ENCODE peak calls at places on chromosomes 5 and 9, in seven cellular contexts. One of them, this sample, is unnamed.

GRCh38 chr5:103744159-103744558 is 181.6 kb upstream of the NUDT12 start:
- DNase-seq in H1: no peak
- DNase-seq in trophoblast cell: no peak
- DNase-seq in mesenchymal stem cell: no peak
- DNase-seq in neuronal stem cell: no peak
- DNase-seq in mesendoderm: no peak
- DNase-seq in IMR-90: peak; percentile 46
- DNase-seq in this sample: no peak

GRCh38 chr5:404666-405241 is 38.2 kb upstream of the EXOC3 start:
- DNase-seq in neuronal stem cell: no peak
- DNase-seq in IMR-90: no peak
- DNase-seq in H1: peak; percentile 32
- DNase-seq in mesendoderm: no peak
- DNase-seq in mesenchymal stem cell: no peak
- DNase-seq in trophoblast cell: no peak
- DNase-seq in this sample: no peak

GRCh38 chr5:174755103-174755502 is 30.7 kb downstream of the MSX2 start:
- DNase-seq in IMR-90: peak; percentile 22
- DNase-seq in mesendoderm: peak; percentile 6
- DNase-seq in mesenchymal stem cell: no peak
- DNase-seq in neuronal stem cell: no peak
- DNase-seq in trophoblast cell: peak; percentile 31
- DNase-seq in H1: no peak
- DNase-seq in this sample: no peak

GRCh38 chr5:111672126-111672525 is 84.9 kb downstream of the NREP start:
- DNase-seq in trophoblast cell: no peak
- DNase-seq in H1: no peak
- DNase-seq in mesendoderm: no peak
- DNase-seq in neuronal stem cell: no peak
- DNase-seq in IMR-90: no peak
- DNase-seq in mesenchymal stem cell: no peak
- DNase-seq in this sample: no peak

GRCh38 chr9:8552732-8553131 is 753.2 kb upstream of the DMAC1 start:
- DNase-seq in IMR-90: no peak
- DNase-seq in trophoblast cell: no peak
- DNase-seq in H1: no peak
- DNase-seq in mesendoderm: no peak
- DNase-seq in mesenchymal stem cell: no peak
- DNase-seq in neuronal stem cell: no peak
- DNase-seq in this sample: no peak

GRCh38 chr5:168291281-168291960 is at the start of gene WWC1:
- DNase-seq in neuronal stem cell: no peak
- DNase-seq in mesenchymal stem cell: peak; percentile 41
- DNase-seq in IMR-90: peak; percentile 26
- DNase-seq in H1: peak; percentile 92
- DNase-seq in mesendoderm: peak; percentile 89
- DNase-seq in trophoblast cell: peak; percentile 93
- DNase-seq in this sample: peak; percentile 91

GRCh38 chr5:177261510-177261909 is 42.0 kb downstream of the RAB24 start:
- DNase-seq in neuronal stem cell: no peak
- DNase-seq in mesendoderm: no peak
- DNase-seq in IMR-90: no peak
- DNase-seq in H1: no peak
- DNase-seq in trophoblast cell: no peak
- DNase-seq in mesenchymal stem cell: no peak
- DNase-seq in this sample: no peak

GRCh38 chr5:31273161-31273560 is 79.7 kb downstream of the CDH6 start:
- DNase-seq in mesendoderm: no peak
- DNase-seq in H1: no peak
- DNase-seq in trophoblast cell: no peak
- DNase-seq in IMR-90: peak; percentile 10
- DNase-seq in mesenchymal stem cell: no peak
- DNase-seq in neuronal stem cell: no peak
- DNase-seq in this sample: no peak

GRCh38 chr5:88686743-88687142 is 196.2 kb downstream of the MEF2C start:
- DNase-seq in mesendoderm: no peak
- DNase-seq in trophoblast cell: no peak
- DNase-seq in IMR-90: no peak
- DNase-seq in mesenchymal stem cell: no peak
- DNase-seq in H1: no peak
- DNase-seq in neuronal stem cell: no peak
- DNase-seq in this sample: no peak

GRCh38 chr9:123522921-123523320 is 166.9 kb downstream of the CRB2 start:
- DNase-seq in neuronal stem cell: no peak
- DNase-seq in IMR-90: no peak
- DNase-seq in H1: no peak
- DNase-seq in mesendoderm: no peak
- DNase-seq in mesenchymal stem cell: no peak
- DNase-seq in trophoblast cell: no peak
- DNase-seq in this sample: no peak

GRCh38 chr9:126162611-126163381 is 163.8 kb upstream of the MVB12B start:
- DNase-seq in IMR-90: no peak
- DNase-seq in trophoblast cell: no peak
- DNase-seq in neuronal stem cell: no peak
- DNase-seq in mesenchymal stem cell: no peak
- DNase-seq in H1: peak; percentile 32
- DNase-seq in mesendoderm: no peak
- DNase-seq in this sample: no peak

GRCh38 chr9:120841930-120842684 is 615 bp downstream of the PSMD5 start:
- DNase-seq in trophoblast cell: peak; percentile 25
- DNase-seq in IMR-90: peak; percentile 5
- DNase-seq in H1: no peak
- DNase-seq in mesendoderm: peak; percentile 28
- DNase-seq in neuronal stem cell: peak; percentile 23
- DNase-seq in mesenchymal stem cell: peak; percentile 20
- DNase-seq in this sample: no peak

GRCh38 chr5:33371660-33372059 is 69.1 kb upstream of the TARS1 start:
- DNase-seq in mesendoderm: no peak
- DNase-seq in neuronal stem cell: no peak
- DNase-seq in trophoblast cell: no peak
- DNase-seq in mesenchymal stem cell: peak; percentile 40
- DNase-seq in H1: no peak
- DNase-seq in IMR-90: peak; percentile 93
- DNase-seq in this sample: no peak

GRCh38 chr5:136082390-136083193 is 50.1 kb upstream of the SMAD5 start:
- DNase-seq in trophoblast cell: peak; percentile 86
- DNase-seq in mesendoderm: peak; percentile 71
- DNase-seq in IMR-90: peak; percentile 77
- DNase-seq in H1: peak; percentile 92
- DNase-seq in mesenchymal stem cell: peak; percentile 78
- DNase-seq in neuronal stem cell: peak; percentile 64
- DNase-seq in this sample: peak; percentile 74

GRCh38 chr9:135139366-135139965 is 52.0 kb downstream of the OLFM1 start:
- DNase-seq in IMR-90: no peak
- DNase-seq in trophoblast cell: no peak
- DNase-seq in mesenchymal stem cell: no peak
- DNase-seq in neuronal stem cell: no peak
- DNase-seq in H1: no peak
- DNase-seq in mesendoderm: peak; percentile 57
- DNase-seq in this sample: no peak

GRCh38 chr5:96997265-96997859 is 61.5 kb downstream of the LNPEP start:
- DNase-seq in H1: no peak
- DNase-seq in neuronal stem cell: peak; percentile 14
- DNase-seq in mesenchymal stem cell: peak; percentile 58
- DNase-seq in trophoblast cell: peak; percentile 49
- DNase-seq in mesendoderm: peak; percentile 54
- DNase-seq in IMR-90: peak; percentile 63
- DNase-seq in this sample: no peak

GRCh38 chr5:1923766-1924165 is 41.0 kb upstream of the IRX4 start:
- DNase-seq in mesendoderm: no peak
- DNase-seq in neuronal stem cell: no peak
- DNase-seq in H1: no peak
- DNase-seq in IMR-90: no peak
- DNase-seq in trophoblast cell: no peak
- DNase-seq in mesenchymal stem cell: no peak
- DNase-seq in this sample: no peak

GRCh38 chr5:24547127-24547526 is 97.7 kb downstream of the CDH10 start:
- DNase-seq in H1: no peak
- DNase-seq in trophoblast cell: no peak
- DNase-seq in IMR-90: no peak
- DNase-seq in mesenchymal stem cell: no peak
- DNase-seq in neuronal stem cell: no peak
- DNase-seq in mesendoderm: no peak
- DNase-seq in this sample: no peak

GRCh38 chr9:127123239-127123935 is 952 bp upstream of the ANGPTL2 start:
- DNase-seq in H1: no peak
- DNase-seq in trophoblast cell: no peak
- DNase-seq in neuronal stem cell: no peak
- DNase-seq in mesenchymal stem cell: no peak
- DNase-seq in mesendoderm: no peak
- DNase-seq in IMR-90: no peak
- DNase-seq in this sample: no peak

GRCh38 chr5:168681556-168682183 is 102.5 kb upstream of the PANK3 start:
- DNase-seq in mesenchymal stem cell: peak; percentile 68
- DNase-seq in trophoblast cell: no peak
- DNase-seq in H1: no peak
- DNase-seq in neuronal stem cell: no peak
- DNase-seq in mesendoderm: no peak
- DNase-seq in IMR-90: peak; percentile 57
- DNase-seq in this sample: peak; percentile 36

GRCh38 chr5:91101777-91102379 is 281.2 kb downstream of the ARRDC3 start:
- DNase-seq in neuronal stem cell: peak; percentile 63
- DNase-seq in trophoblast cell: peak; percentile 91
- DNase-seq in mesendoderm: peak; percentile 86
- DNase-seq in H1: peak; percentile 64
- DNase-seq in mesenchymal stem cell: peak; percentile 83
- DNase-seq in IMR-90: peak; percentile 84
- DNase-seq in this sample: peak; percentile 70

GRCh38 chr9:133672503-133673259 is 36.5 kb downstream of the DBH start:
- DNase-seq in IMR-90: no peak
- DNase-seq in neuronal stem cell: no peak
- DNase-seq in H1: no peak
- DNase-seq in mesenchymal stem cell: no peak
- DNase-seq in mesendoderm: no peak
- DNase-seq in trophoblast cell: no peak
- DNase-seq in this sample: no peak
- H2BK120ac ChIP-seq in IMR-90: no peak overlapping the region
- H2BK120ac ChIP-seq in neuronal stem cell: no peak overlapping the region
- H2BK120ac ChIP-seq in H1: no peak overlapping the region
- H2BK120ac ChIP-seq in mesenchymal stem cell: no peak overlapping the region
- H2BK120ac ChIP-seq in mesendoderm: no peak overlapping the region
- H2BK120ac ChIP-seq in trophoblast cell: no peak overlapping the region
- H2BK120ac ChIP-seq in this sample: no peak overlapping the region

GRCh38 chr9:101428909-101429308 is 6.7 kb downstream of the ALDOB start:
- DNase-seq in IMR-90: no peak
- DNase-seq in mesenchymal stem cell: no peak
- DNase-seq in mesendoderm: no peak
- DNase-seq in H1: no peak
- DNase-seq in neuronal stem cell: no peak
- DNase-seq in trophoblast cell: no peak
- DNase-seq in this sample: no peak
- H3K4ac ChIP-seq in IMR-90: no peak overlapping the region
- H3K4ac ChIP-seq in mesenchymal stem cell: no peak overlapping the region
- H3K4ac ChIP-seq in mesendoderm: no peak overlapping the region
- H3K4ac ChIP-seq in H1: no peak overlapping the region
- H3K4ac ChIP-seq in neuronal stem cell: no peak overlapping the region
- H3K4ac ChIP-seq in trophoblast cell: no peak overlapping the region
- H3K4ac ChIP-seq in this sample: no peak overlapping the region

GRCh38 chr5:80070338-80071056 is 35.3 kb downstream of the THBS4 start:
- DNase-seq in neuronal stem cell: no peak
- DNase-seq in trophoblast cell: peak; percentile 36
- DNase-seq in IMR-90: peak; percentile 41
- DNase-seq in mesendoderm: no peak
- DNase-seq in H1: no peak
- DNase-seq in mesenchymal stem cell: no peak
- DNase-seq in this sample: no peak

GRCh38 chr5:80071510-80072021 is 36.4 kb downstream of the THBS4 start:
- DNase-seq in H1: no peak
- DNase-seq in mesenchymal stem cell: no peak
- DNase-seq in trophoblast cell: peak; percentile 55
- DNase-seq in neuronal stem cell: no peak
- DNase-seq in mesendoderm: no peak
- DNase-seq in IMR-90: no peak
- DNase-seq in this sample: no peak

GRCh38 chr5:80069251-80069650 is 34.1 kb downstream of the THBS4 start:
- DNase-seq in trophoblast cell: no peak
- DNase-seq in neuronal stem cell: no peak
- DNase-seq in IMR-90: no peak
- DNase-seq in H1: no peak
- DNase-seq in mesenchymal stem cell: no peak
- DNase-seq in mesendoderm: no peak
- DNase-seq in this sample: no peak

GRCh38 chr5:80068775-80069174 is 33.6 kb downstream of the THBS4 start:
- DNase-seq in mesendoderm: no peak
- DNase-seq in mesenchymal stem cell: no peak
- DNase-seq in IMR-90: no peak
- DNase-seq in neuronal stem cell: no peak
- DNase-seq in trophoblast cell: no peak
- DNase-seq in H1: no peak
- DNase-seq in this sample: no peak

DNA sequence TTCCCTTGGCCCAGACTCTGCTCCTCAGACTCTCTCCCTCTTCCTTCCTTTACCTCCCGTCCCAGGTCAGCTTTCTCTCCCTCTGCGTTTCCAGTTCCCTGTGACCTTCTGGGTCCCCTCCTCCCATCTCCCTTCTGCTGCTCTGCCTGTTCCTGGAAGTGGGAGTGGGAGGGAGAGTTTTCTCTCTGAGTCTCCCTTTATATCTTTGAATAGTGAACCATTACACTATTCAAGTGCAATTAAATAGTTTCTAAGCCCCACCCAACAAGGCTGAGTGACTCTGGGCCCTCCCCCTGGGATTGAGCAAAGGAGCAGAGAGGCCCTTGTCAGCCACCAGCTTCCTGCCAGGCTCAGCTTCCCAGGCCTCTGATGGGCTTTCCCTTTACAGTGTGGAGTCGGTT is 34.8 kb downstream of the THBS4 start:
- DNase-seq in mesenchymal stem cell: no peak
- DNase-seq in mesendoderm: no peak
- DNase-seq in neuronal stem cell: no peak
- DNase-seq in IMR-90: no peak
- DNase-seq in H1: no peak
- DNase-seq in trophoblast cell: no peak
- DNase-seq in this sample: no peak
- H2BK120ac ChIP-seq in mesenchymal stem cell: no peak overlapping the region
- H2BK120ac ChIP-seq in mesendoderm: no peak overlapping the region
- H2BK120ac ChIP-seq in neuronal stem cell: no peak overlapping the region
- H2BK120ac ChIP-seq in IMR-90: no peak overlapping the region
- H2BK120ac ChIP-seq in H1: no peak overlapping the region
- H2BK120ac ChIP-seq in trophoblast cell: no peak overlapping the region
- H2BK120ac ChIP-seq in this sample: no peak overlapping the region

GRCh38 chr5:131223751-131224386 is 40.0 kb upstream of the CDC42SE2 start:
- DNase-seq in IMR-90: no peak
- DNase-seq in H1: no peak
- DNase-seq in trophoblast cell: peak; percentile 58
- DNase-seq in mesenchymal stem cell: no peak
- DNase-seq in mesendoderm: no peak
- DNase-seq in neuronal stem cell: no peak
- DNase-seq in this sample: no peak
- H3K4ac ChIP-seq in IMR-90: no peak overlapping the region
- H3K4ac ChIP-seq in H1: no peak overlapping the region
- H3K4ac ChIP-seq in trophoblast cell: no peak overlapping the region
- H3K4ac ChIP-seq in mesenchymal stem cell: no peak overlapping the region
- H3K4ac ChIP-seq in mesendoderm: no peak overlapping the region
- H3K4ac ChIP-seq in neuronal stem cell: no peak overlapping the region
- H3K4ac ChIP-seq in this sample: no peak overlapping the region

DNA sequence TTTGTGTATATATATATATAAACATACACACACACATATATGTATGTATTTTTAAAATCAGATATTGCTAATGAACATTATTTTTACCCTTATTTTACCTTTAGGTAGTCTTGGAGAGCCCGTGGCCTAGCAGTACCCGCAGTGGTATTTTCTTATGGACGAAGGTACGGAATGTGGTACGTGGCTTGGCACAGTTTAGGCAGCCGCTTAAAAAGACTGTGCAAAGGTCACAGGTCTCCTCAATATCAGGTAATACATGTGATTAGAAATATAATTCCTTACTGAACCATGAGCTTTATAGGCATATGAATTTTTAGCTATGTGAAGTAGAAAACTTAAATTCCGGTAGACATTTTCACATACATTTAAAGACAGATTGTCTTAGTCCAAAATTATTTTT is 43.9 kb downstream of the RPS6 start:
- DNase-seq in H1: no peak
- DNase-seq in mesendoderm: no peak
- DNase-seq in mesenchymal stem cell: no peak
- DNase-seq in IMR-90: no peak
- DNase-seq in trophoblast cell: no peak
- DNase-seq in neuronal stem cell: no peak
- DNase-seq in this sample: no peak
- H2BK120ac ChIP-seq in H1: no peak overlapping the region
- H2BK120ac ChIP-seq in mesendoderm: no peak overlapping the region
- H2BK120ac ChIP-seq in mesenchymal stem cell: no peak overlapping the region
- H2BK120ac ChIP-seq in IMR-90: no peak overlapping the region
- H2BK120ac ChIP-seq in trophoblast cell: no peak overlapping the region
- H2BK120ac ChIP-seq in neuronal stem cell: no peak overlapping the region
- H2BK120ac ChIP-seq in this sample: no peak overlapping the region